ENCODE peak calls at places on chromosomes 12 and 14, in eight cellular contexts. One of them, this sample, is unnamed.

GRCh38 chr14:66311058-66311457 is 175.1 kb upstream of the CCDC196 start:
- DNase-seq in Peyer's patch: no peak
- DNase-seq in tibial artery: no peak
- DNase-seq in endothelial cell of umbilical vein: no peak
- DNase-seq in prostate gland: no peak
- DNase-seq in MM.1S: no peak
- DNase-seq in AG10803: no peak
- DNase-seq in gastrocnemius medialis: no peak
- DNase-seq in this sample: no peak

GRCh38 chr12:124125472-124125871 is 152.5 kb downstream of the ZNF664 start:
- DNase-seq in Peyer's patch: no peak
- DNase-seq in tibial artery: no peak
- DNase-seq in endothelial cell of umbilical vein: no peak
- DNase-seq in prostate gland: peak; percentile 18
- DNase-seq in MM.1S: no peak
- DNase-seq in AG10803: no peak
- DNase-seq in gastrocnemius medialis: no peak
- DNase-seq in this sample: no peak

GRCh38 chr12:64796205-64796845 is 28.1 kb upstream of the TBC1D30 start:
- DNase-seq in Peyer's patch: peak; percentile 80
- DNase-seq in tibial artery: peak; percentile 45
- DNase-seq in endothelial cell of umbilical vein: peak; percentile 93
- DNase-seq in prostate gland: peak; percentile 90
- DNase-seq in MM.1S: peak; percentile 90
- DNase-seq in AG10803: peak; percentile 89
- DNase-seq in gastrocnemius medialis: no peak
- DNase-seq in this sample: no peak

GRCh38 chr14:70013269-70013873 is 134.2 kb downstream of the SMOC1 start:
- DNase-seq in Peyer's patch: peak; percentile 54
- DNase-seq in tibial artery: no peak
- DNase-seq in endothelial cell of umbilical vein: peak; percentile 34
- DNase-seq in prostate gland: no peak
- DNase-seq in MM.1S: peak; percentile 36
- DNase-seq in AG10803: no peak
- DNase-seq in gastrocnemius medialis: no peak
- DNase-seq in this sample: no peak

GRCh38 chr14:23414906-23415820 is 7.1 kb upstream of the MYH6 start:
- DNase-seq in Peyer's patch: no peak
- DNase-seq in tibial artery: no peak
- DNase-seq in endothelial cell of umbilical vein: no peak
- DNase-seq in prostate gland: no peak
- DNase-seq in MM.1S: no peak
- DNase-seq in AG10803: no peak
- DNase-seq in gastrocnemius medialis: no peak
- DNase-seq in this sample: no peak

GRCh38 chr12:3033538-3033865 is 43.7 kb upstream of the TSPAN9 start:
- DNase-seq in Peyer's patch: no peak
- DNase-seq in tibial artery: no peak
- DNase-seq in endothelial cell of umbilical vein: no peak
- DNase-seq in prostate gland: no peak
- DNase-seq in MM.1S: no peak
- DNase-seq in AG10803: no peak
- DNase-seq in gastrocnemius medialis: peak; percentile 92
- DNase-seq in this sample: no peak

GRCh38 chr14:36520601-36521525 is 831 bp upstream of the NKX2-1 start:
- DNase-seq in Peyer's patch: no peak
- DNase-seq in tibial artery: no peak
- DNase-seq in endothelial cell of umbilical vein: peak; percentile 6
- DNase-seq in prostate gland: no peak
- DNase-seq in MM.1S: no peak
- DNase-seq in AG10803: peak; percentile 14
- DNase-seq in gastrocnemius medialis: no peak
- DNase-seq in this sample: no peak

GRCh38 chr14:93683241-93683640 is 105.0 kb downstream of the PRIMA1 start:
- DNase-seq in Peyer's patch: no peak
- DNase-seq in tibial artery: no peak
- DNase-seq in endothelial cell of umbilical vein: no peak
- DNase-seq in prostate gland: no peak
- DNase-seq in MM.1S: no peak
- DNase-seq in AG10803: no peak
- DNase-seq in gastrocnemius medialis: no peak
- DNase-seq in this sample: no peak

GRCh38 chr14:71905031-71905430 is 27.2 kb upstream of the RGS6 start:
- DNase-seq in Peyer's patch: no peak
- DNase-seq in tibial artery: no peak
- DNase-seq in endothelial cell of umbilical vein: no peak
- DNase-seq in prostate gland: no peak
- DNase-seq in MM.1S: no peak
- DNase-seq in AG10803: no peak
- DNase-seq in gastrocnemius medialis: no peak
- DNase-seq in this sample: no peak

GRCh38 chr14:69281450-69282169 is 21.7 kb downstream of the GALNT16 start:
- DNase-seq in Peyer's patch: no peak
- DNase-seq in tibial artery: no peak
- DNase-seq in endothelial cell of umbilical vein: no peak
- DNase-seq in prostate gland: no peak
- DNase-seq in MM.1S: no peak
- DNase-seq in AG10803: no peak
- DNase-seq in gastrocnemius medialis: no peak
- DNase-seq in this sample: no peak

GRCh38 chr12:21337453-21337852 is 2.7 kb upstream of the SLCO1A2 start:
- DNase-seq in Peyer's patch: no peak
- DNase-seq in tibial artery: no peak
- DNase-seq in endothelial cell of umbilical vein: no peak
- DNase-seq in prostate gland: no peak
- DNase-seq in MM.1S: no peak
- DNase-seq in AG10803: no peak
- DNase-seq in gastrocnemius medialis: no peak
- DNase-seq in this sample: no peak

GRCh38 chr12:95607642-95608041 is 56.4 kb upstream of the USP44 start:
- DNase-seq in Peyer's patch: no peak
- DNase-seq in tibial artery: no peak
- DNase-seq in endothelial cell of umbilical vein: peak; percentile 92
- DNase-seq in prostate gland: no peak
- DNase-seq in MM.1S: no peak
- DNase-seq in AG10803: no peak
- DNase-seq in gastrocnemius medialis: no peak
- DNase-seq in this sample: no peak

GRCh38 chr12:32917094-32917611 is 20.6 kb upstream of the PKP2 start:
- DNase-seq in Peyer's patch: no peak
- DNase-seq in tibial artery: peak; percentile 24
- DNase-seq in endothelial cell of umbilical vein: no peak
- DNase-seq in prostate gland: no peak
- DNase-seq in MM.1S: no peak
- DNase-seq in AG10803: no peak
- DNase-seq in gastrocnemius medialis: no peak
- DNase-seq in this sample: no peak

GRCh38 chr12:26283617-26284016 is 88.2 kb downstream of the SSPN start:
- DNase-seq in Peyer's patch: no peak
- DNase-seq in tibial artery: no peak
- DNase-seq in endothelial cell of umbilical vein: no peak
- DNase-seq in prostate gland: no peak
- DNase-seq in MM.1S: no peak
- DNase-seq in AG10803: no peak
- DNase-seq in gastrocnemius medialis: no peak
- DNase-seq in this sample: no peak

GRCh38 chr14:92254786-92255185 is 68.2 kb upstream of the SLC24A4 start:
- DNase-seq in Peyer's patch: no peak
- DNase-seq in tibial artery: peak; percentile 52
- DNase-seq in endothelial cell of umbilical vein: peak; percentile 12
- DNase-seq in prostate gland: no peak
- DNase-seq in MM.1S: no peak
- DNase-seq in AG10803: peak; percentile 14
- DNase-seq in gastrocnemius medialis: no peak
- DNase-seq in this sample: no peak

GRCh38 chr12:124044809-124045321 is 71.8 kb downstream of the ZNF664 start:
- DNase-seq in Peyer's patch: no peak
- DNase-seq in tibial artery: no peak
- DNase-seq in endothelial cell of umbilical vein: no peak
- DNase-seq in prostate gland: no peak
- DNase-seq in MM.1S: no peak
- DNase-seq in AG10803: no peak
- DNase-seq in gastrocnemius medialis: no peak
- DNase-seq in this sample: no peak

GRCh38 chr12:53378705-53379388 is 1.1 kb upstream of the SP1 start:
- DNase-seq in Peyer's patch: no peak
- DNase-seq in tibial artery: no peak
- DNase-seq in endothelial cell of umbilical vein: no peak
- DNase-seq in prostate gland: no peak
- DNase-seq in MM.1S: peak; percentile 26
- DNase-seq in AG10803: no peak
- DNase-seq in gastrocnemius medialis: no peak
- DNase-seq in this sample: no peak

GRCh38 chr14:41000350-41000749 is 606.3 kb upstream of the LRFN5 start:
- DNase-seq in Peyer's patch: no peak
- DNase-seq in tibial artery: no peak
- DNase-seq in endothelial cell of umbilical vein: no peak
- DNase-seq in prostate gland: no peak
- DNase-seq in MM.1S: no peak
- DNase-seq in AG10803: no peak
- DNase-seq in gastrocnemius medialis: no peak
- DNase-seq in this sample: no peak

GRCh38 chr12:90945070-90945649 is 9.8 kb downstream of the CCER1 start:
- DNase-seq in Peyer's patch: no peak
- DNase-seq in tibial artery: no peak
- DNase-seq in endothelial cell of umbilical vein: peak; percentile 24
- DNase-seq in prostate gland: no peak
- DNase-seq in MM.1S: peak; percentile 48
- DNase-seq in AG10803: peak; percentile 43
- DNase-seq in gastrocnemius medialis: no peak
- DNase-seq in this sample: no peak

GRCh38 chr14:89466460-89466859 is 49.4 kb upstream of the FOXN3 start:
- DNase-seq in Peyer's patch: peak; percentile 63
- DNase-seq in tibial artery: no peak
- DNase-seq in endothelial cell of umbilical vein: no peak
- DNase-seq in prostate gland: no peak
- DNase-seq in MM.1S: no peak
- DNase-seq in AG10803: no peak
- DNase-seq in gastrocnemius medialis: peak; percentile 19
- DNase-seq in this sample: no peak

GRCh38 chr14:95294834-95295599 is 24.7 kb downstream of the CLMN start:
- DNase-seq in Peyer's patch: no peak
- DNase-seq in tibial artery: no peak
- DNase-seq in endothelial cell of umbilical vein: peak; percentile 34
- DNase-seq in prostate gland: no peak
- DNase-seq in MM.1S: no peak
- DNase-seq in AG10803: peak; percentile 17
- DNase-seq in gastrocnemius medialis: peak; percentile 41
- DNase-seq in this sample: no peak

GRCh38 chr12:130280226-130280625 is 57.5 kb upstream of the PIWIL1 start:
- DNase-seq in Peyer's patch: no peak
- DNase-seq in tibial artery: no peak
- DNase-seq in endothelial cell of umbilical vein: no peak
- DNase-seq in prostate gland: no peak
- DNase-seq in MM.1S: peak; percentile 6
- DNase-seq in AG10803: peak; percentile 3
- DNase-seq in gastrocnemius medialis: no peak
- DNase-seq in this sample: no peak

GRCh38 chr14:68245146-68246073 is 425.8 kb downstream of the RAD51B start:
- DNase-seq in Peyer's patch: no peak
- DNase-seq in tibial artery: no peak
- DNase-seq in endothelial cell of umbilical vein: no peak
- DNase-seq in prostate gland: peak; percentile 44
- DNase-seq in MM.1S: no peak
- DNase-seq in AG10803: no peak
- DNase-seq in gastrocnemius medialis: peak; percentile 58
- DNase-seq in this sample: no peak

GRCh38 chr14:22002860-22003284 is 329.3 kb upstream of the OR4E1 start:
- DNase-seq in Peyer's patch: peak; percentile 66
- DNase-seq in tibial artery: no peak
- DNase-seq in endothelial cell of umbilical vein: no peak
- DNase-seq in prostate gland: no peak
- DNase-seq in MM.1S: peak; percentile 61
- DNase-seq in AG10803: no peak
- DNase-seq in gastrocnemius medialis: no peak
- DNase-seq in this sample: no peak

GRCh38 chr14:99687284-99688209 is 3.4 kb downstream of the CYP46A1 start:
- DNase-seq in Peyer's patch: peak; percentile 48
- DNase-seq in tibial artery: no peak
- DNase-seq in endothelial cell of umbilical vein: no peak
- DNase-seq in prostate gland: no peak
- DNase-seq in MM.1S: peak; percentile 19
- DNase-seq in AG10803: no peak
- DNase-seq in gastrocnemius medialis: no peak
- DNase-seq in this sample: no peak
- TF ChIP-seq CTCF in Peyer's patch: peak; percentile 53
- TF ChIP-seq CTCF in tibial artery: peak; percentile 1
- TF ChIP-seq CTCF in endothelial cell of umbilical vein: peak; percentile 74
- TF ChIP-seq CTCF in prostate gland: no peak
- TF ChIP-seq CTCF in MM.1S: peak; percentile 63
- TF ChIP-seq CTCF in AG10803: peak; percentile 54
- TF ChIP-seq CTCF in gastrocnemius medialis: peak; percentile 28
- TF ChIP-seq CTCF in this sample: no peak

GRCh38 chr12:116662612-116663144 is 75.2 kb downstream of the SPRING1 start:
- DNase-seq in Peyer's patch: peak; percentile 55
- DNase-seq in tibial artery: no peak
- DNase-seq in endothelial cell of umbilical vein: no peak
- DNase-seq in prostate gland: no peak
- DNase-seq in MM.1S: no peak
- DNase-seq in AG10803: peak; percentile 43
- DNase-seq in gastrocnemius medialis: no peak
- DNase-seq in this sample: no peak
- TF ChIP-seq CTCF in Peyer's patch: no peak
- TF ChIP-seq CTCF in tibial artery: no peak
- TF ChIP-seq CTCF in endothelial cell of umbilical vein: no peak
- TF ChIP-seq CTCF in prostate gland: no peak
- TF ChIP-seq CTCF in MM.1S: no peak
- TF ChIP-seq CTCF in AG10803: no peak
- TF ChIP-seq CTCF in gastrocnemius medialis: no peak
- TF ChIP-seq CTCF in this sample: no peak

DNA sequence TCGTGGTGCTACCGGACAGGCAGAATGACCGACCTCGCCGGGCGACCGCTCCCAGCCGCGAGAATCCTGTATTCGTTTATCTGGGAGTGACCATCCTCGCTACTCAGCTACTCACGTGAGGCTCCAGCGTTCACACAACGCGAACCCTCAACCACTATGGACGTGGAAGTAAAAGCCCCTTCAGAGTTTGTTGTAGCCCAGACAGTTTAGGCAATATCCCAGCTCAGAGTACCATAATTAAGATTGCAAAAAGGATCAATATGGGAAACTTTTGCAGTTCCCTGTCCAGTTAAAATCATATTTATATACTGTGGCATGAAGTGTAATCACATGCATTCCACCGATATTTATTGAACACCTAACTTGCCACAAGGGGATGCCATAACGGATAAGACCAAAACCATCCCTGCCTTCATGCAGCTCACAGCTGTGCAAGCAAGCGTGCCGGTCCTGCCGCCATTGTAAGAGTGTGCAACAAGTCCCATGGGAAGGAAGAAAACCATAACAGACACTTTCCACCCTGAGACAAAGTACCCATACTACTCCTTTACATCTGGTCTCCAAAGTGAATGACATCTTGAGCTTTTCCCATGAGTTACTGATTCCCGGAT is 938 bp upstream of the MAX start:
- DNase-seq in Peyer's patch: no peak
- DNase-seq in tibial artery: no peak
- DNase-seq in endothelial cell of umbilical vein: no peak
- DNase-seq in prostate gland: no peak
- DNase-seq in MM.1S: peak; percentile 12
- DNase-seq in AG10803: peak; percentile 36
- DNase-seq in gastrocnemius medialis: no peak
- DNase-seq in this sample: no peak
- TF ChIP-seq CTCF in Peyer's patch: peak; percentile 12
- TF ChIP-seq CTCF in tibial artery: no peak
- TF ChIP-seq CTCF in endothelial cell of umbilical vein: no peak
- TF ChIP-seq CTCF in prostate gland: no peak
- TF ChIP-seq CTCF in MM.1S: no peak
- TF ChIP-seq CTCF in AG10803: peak; percentile 40
- TF ChIP-seq CTCF in gastrocnemius medialis: no peak
- TF ChIP-seq CTCF in this sample: no peak

GRCh38 chr14:24639270-24639669 is 5.3 kb upstream of the GZMB start:
- DNase-seq in Peyer's patch: no peak
- DNase-seq in tibial artery: no peak
- DNase-seq in endothelial cell of umbilical vein: no peak
- DNase-seq in prostate gland: no peak
- DNase-seq in MM.1S: no peak
- DNase-seq in AG10803: no peak
- DNase-seq in gastrocnemius medialis: no peak
- DNase-seq in this sample: no peak
- TF ChIP-seq CTCF in Peyer's patch: no peak
- TF ChIP-seq CTCF in tibial artery: no peak
- TF ChIP-seq CTCF in endothelial cell of umbilical vein: no peak
- TF ChIP-seq CTCF in prostate gland: no peak
- TF ChIP-seq CTCF in MM.1S: no peak
- TF ChIP-seq CTCF in AG10803: no peak
- TF ChIP-seq CTCF in gastrocnemius medialis: no peak
- TF ChIP-seq CTCF in this sample: no peak